ENCODE peak calls at places on chromosomes 7 and 10, in four cellular contexts. H is IMR-90, S is H9, J is H1. Q is an unnamed sample.
A peak's percentile ranks its signal among the peaks of the same experiment; 100 is the strongest.

GRCh38 chr10:112510384-112510783 is 63.4 kb downstream of the VTI1A start:
- DNase-seq in H (no peak), S (no peak), J (no peak), Q (no peak)

GRCh38 chr10:84329094-84329611 is 764 bp downstream of the CCSER2 start:
- DNase-seq in H (peak; percentile 59), S (peak; percentile 50), J (no peak), Q (peak; percentile 68)

GRCh38 chr10:84613336-84614021 is 285.1 kb downstream of the CCSER2 start:
- DNase-seq in H (no peak), S (peak; percentile 92), J (peak; percentile 75), Q (peak; percentile 96)

GRCh38 chr7:75611557-75612178 is 119.5 kb downstream of the SPDYE5 start:
- DNase-seq in H (no peak), S (peak; percentile 83), J (peak; percentile 68), Q (peak; percentile 74)

GRCh38 chr7:144821069-144821468 is 14.8 kb downstream of the TPK1 start:
- DNase-seq in H (no peak), S (no peak), J (no peak), Q (no peak)

GRCh38 chr10:78343266-78343665 is 309.6 kb downstream of the RPS24 start:
- DNase-seq in H (no peak), S (peak; percentile 5), J (no peak), Q (no peak)

GRCh38 chr10:120493411-120494312 is 36.6 kb downstream of the PLPP4 start:
- DNase-seq in H (no peak), S (no peak), J (peak; percentile 24), Q (no peak)

GRCh38 chr10:34775044-34775637 is 40.0 kb downstream of the PARD3 start:
- DNase-seq in H (no peak), S (no peak), J (no peak), Q (no peak)

GRCh38 chr7:42096681-42097637 is 140.1 kb downstream of the GLI3 start:
- DNase-seq in H (peak; percentile 53), S (no peak), J (no peak), Q (peak; percentile 80)

GRCh38 chr7:96675548-96675947 is 34.1 kb downstream of the SEM1 start:
- DNase-seq in H (no peak), S (no peak), J (no peak), Q (no peak)

GRCh38 chr10:34528320-34528719 is 286.8 kb downstream of the PARD3 start:
- DNase-seq in H (peak; percentile 93), S (peak; percentile 73), J (no peak), Q (peak; percentile 99)

GRCh38 chr10:103584216-103585010 is 90.9 kb downstream of the NEURL1 start:
- DNase-seq in H (no peak), S (no peak), J (no peak), Q (no peak)

GRCh38 chr10:70475661-70476060 is 2.9 kb upstream of the PALD1 start:
- DNase-seq in H (peak; percentile 8), S (no peak), J (no peak), Q (no peak)

GRCh38 chr10:63003816-63004453 is 129.2 kb upstream of the NRBF2 start:
- DNase-seq in H (no peak), S (no peak), J (no peak), Q (peak; percentile 21)

GRCh38 chr10:69179089-69179742 is 818 bp upstream of the SUPV3L1 start:
- DNase-seq in H (no peak), S (no peak), J (peak; percentile 47), Q (no peak)

GRCh38 chr7:108246227-108246837 is 116.2 kb upstream of the LAMB4 start:
- DNase-seq in H (peak; percentile 96), S (no peak), J (no peak), Q (peak; percentile 72)

GRCh38 chr7:104039363-104039762 is 49.9 kb upstream of the RELN start:
- DNase-seq in H (no peak), S (no peak), J (no peak), Q (no peak)

GRCh38 chr7:67470256-67470751 is 473.7 kb downstream of the TYW1 start:
- DNase-seq in H (no peak), S (no peak), J (no peak), Q (no peak)

GRCh38 chr10:103724074-103724473 is 131.3 kb downstream of the SH3PXD2A start:
- DNase-seq in H (no peak), S (no peak), J (no peak), Q (no peak)

GRCh38 chr10:33327750-33328149 is 6.7 kb downstream of the NRP1 start:
- DNase-seq in H (peak; percentile 47), S (no peak), J (no peak), Q (peak; percentile 94)

GRCh38 chr10:12631216-12631615 is 281.9 kb downstream of the CAMK1D start:
- DNase-seq in H (peak; percentile 10), S (no peak), J (no peak), Q (no peak)

GRCh38 chr7:107836237-107837144 is 33.5 kb upstream of the SLC26A3 start:
- DNase-seq in H (no peak), S (no peak), J (no peak), Q (peak; percentile 10)

GRCh38 chr7:5408777-5409176 is 14.9 kb downstream of the TNRC18 start:
- DNase-seq in H (peak; percentile 77), S (no peak), J (no peak), Q (no peak)

GRCh38 chr10:86315543-86315942 is 51.1 kb downstream of the GRID1 start:
- DNase-seq in H (no peak), S (no peak), J (no peak), Q (no peak)

GRCh38 chr10:118472415-118472814 is 123.0 kb downstream of the PRLHR start:
- DNase-seq in H (no peak), S (no peak), J (no peak), Q (peak; percentile 50)

GRCh38 chr10:85224366-85224960 is 896.1 kb downstream of the CCSER2 start:
- DNase-seq in H (no peak), S (no peak), J (no peak), Q (no peak)

GRCh38 chr10:97822261-97822687 is 27.4 kb upstream of the GOLGA7B start:
- DNase-seq in H (no peak), S (no peak), J (no peak), Q (no peak)

GRCh38 chr7:105353752-105354328 is 34.9 kb downstream of the SRPK2 start:
- DNase-seq in H (no peak), S (no peak), J (no peak), Q (no peak)

GRCh38 chr10:60627778-60628773 is 150.2 kb upstream of the CDK1 start:
- DNase-seq in H (no peak), S (no peak), J (no peak), Q (no peak)

GRCh38 chr7:127897704-127898454 is 133.4 kb downstream of the LRRC4 start:
- DNase-seq in H (peak; percentile 62), S (no peak), J (no peak), Q (no peak)

GRCh38 chr10:127012769-127013152 is 107.5 kb downstream of the DOCK1 start:
- DNase-seq in H (no peak), S (no peak), J (no peak), Q (peak; percentile 27)

GRCh38 chr10:101774589-101775272 is 1.2 kb downstream of the FGF8 start:
- DNase-seq in H (no peak), S (peak; percentile 70), J (peak; percentile 79), Q (peak; percentile 53)
- H2BK120ac ChIP-seq in H (no peak overlapping the region), S (no peak overlapping the region), J (no peak overlapping the region), Q (peak overlapping the region; percentile 5)

DNA sequence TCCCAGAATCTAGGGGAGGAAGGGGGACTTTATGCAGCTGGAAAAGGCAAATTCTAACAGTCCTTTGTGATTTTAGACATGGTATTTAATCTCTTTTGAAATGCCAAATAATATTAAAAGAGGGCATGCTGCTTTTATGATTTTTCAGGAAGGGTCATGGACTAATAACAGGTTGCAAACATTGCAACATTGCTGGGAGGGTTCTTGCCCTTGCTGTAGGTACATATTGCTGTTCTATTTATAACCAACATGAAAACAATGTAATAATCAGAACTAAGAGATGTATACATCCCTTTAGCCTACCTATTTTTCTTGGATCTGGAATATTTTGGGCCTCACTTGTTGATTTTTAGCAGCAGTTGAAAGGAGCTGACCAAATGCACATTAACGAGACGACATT is 411.6 kb downstream of the KCNMA1 start:
- DNase-seq in H (no peak), S (no peak), J (no peak), Q (no peak)
- H3K56ac ChIP-seq in H (no peak overlapping the region), S (no peak overlapping the region), J (no peak overlapping the region), Q (no peak overlapping the region)

GRCh38 chr10:46062735-46063428 is 16.8 kb upstream of the MSMB start:
- DNase-seq in H (no peak), S (no peak), J (no peak), Q (no peak)
- H4K5ac ChIP-seq in H (no peak overlapping the region), S (no peak overlapping the region), J (no peak overlapping the region), Q (no peak overlapping the region)

DNA sequence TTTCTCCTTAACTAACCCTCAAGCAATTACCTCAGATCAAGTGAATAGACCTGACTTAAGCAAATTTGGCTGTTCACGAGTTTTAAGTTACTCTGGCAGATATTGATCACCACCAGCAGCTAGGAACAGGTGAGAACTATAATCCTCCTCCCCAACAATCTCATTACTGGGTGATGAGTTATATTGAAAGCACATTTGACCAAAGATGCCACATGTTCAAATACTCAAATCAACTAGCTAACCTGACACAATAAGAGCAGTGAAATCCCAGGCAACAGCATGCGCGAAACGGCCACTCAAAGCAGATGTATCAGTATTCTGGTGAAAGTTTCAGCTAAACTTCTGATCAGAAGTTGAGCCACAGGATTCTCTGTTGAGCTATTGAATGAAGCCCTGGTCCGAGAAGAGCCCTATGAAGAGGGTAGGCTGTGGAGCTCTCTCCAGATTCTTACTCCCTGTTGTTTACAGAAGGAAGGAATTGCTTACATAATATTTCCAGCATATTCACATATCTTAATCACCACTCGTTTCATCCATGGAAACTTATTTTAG is 52.6 kb downstream of the CAV1 start:
- DNase-seq in H (peak; percentile 62), S (no peak), J (no peak), Q (no peak)
- H2BK120ac ChIP-seq in H (peak overlapping the region; percentile 99), S (no peak overlapping the region), J (no peak overlapping the region), Q (no peak overlapping the region)

GRCh38 chr7:22184549-22185199 is 172.3 kb downstream of the RAPGEF5 start:
- DNase-seq in H (no peak), S (peak; percentile 59), J (no peak), Q (peak; percentile 84)
- H3K56ac ChIP-seq in H (no peak overlapping the region), S (no peak overlapping the region), J (no peak overlapping the region), Q (no peak overlapping the region)

DNA sequence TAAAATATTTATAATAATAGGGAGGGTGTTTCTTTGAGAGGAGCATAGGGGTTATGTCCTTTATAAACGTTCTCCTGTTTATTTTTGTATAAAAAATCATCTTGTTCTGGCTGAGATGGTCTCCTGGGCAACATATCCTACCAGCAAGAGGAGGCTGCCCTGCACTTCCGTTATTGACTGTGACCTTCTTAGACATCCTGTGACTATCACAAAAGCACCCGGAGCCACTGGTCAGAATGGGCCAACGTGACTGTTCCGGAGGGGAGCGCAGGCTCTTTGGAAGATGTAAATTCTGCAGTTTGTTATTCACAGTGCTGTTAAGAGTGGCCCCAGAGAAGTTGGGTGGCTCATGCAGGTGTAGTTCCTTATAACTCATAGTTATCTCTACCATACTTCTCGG is 667.4 kb upstream of the FOXK1 start:
- DNase-seq in H (no peak), S (no peak), J (no peak), Q (no peak)
- H4K5ac ChIP-seq in H (no peak overlapping the region), S (no peak overlapping the region), J (no peak overlapping the region), Q (no peak overlapping the region)

DNA sequence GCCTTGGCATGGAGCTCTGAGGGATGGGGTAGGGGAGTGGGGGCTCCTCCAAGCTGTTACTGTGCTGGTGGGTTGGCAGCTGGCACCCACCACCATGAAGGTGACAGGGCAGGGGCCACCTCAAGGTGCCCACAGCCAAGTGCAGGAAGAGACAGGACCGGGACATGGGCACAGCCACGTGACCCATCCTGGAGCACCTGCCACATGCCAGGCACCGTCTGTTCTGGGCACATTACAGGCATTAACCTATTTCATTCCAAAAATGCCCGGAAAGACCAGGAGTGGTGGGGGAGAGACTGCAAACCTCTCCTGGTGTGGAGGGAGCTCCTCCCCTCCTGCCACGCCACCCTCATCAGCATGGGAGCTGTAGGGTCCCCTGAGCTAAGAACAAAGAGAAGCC is 56.7 kb downstream of the CAMK2B start:
- DNase-seq in H (no peak), S (no peak), J (no peak), Q (no peak)
- H2BK120ac ChIP-seq in H (no peak overlapping the region), S (no peak overlapping the region), J (no peak overlapping the region), Q (no peak overlapping the region)